ENCODE peak calls at places on chromosome 15, in eight cellular contexts. B, W, H, Z, Q, D, X and M are unnamed samples.

GRCh38 chr15:55202206-55202605 is 5.5 kb upstream of the RSL24D1 start:
- DNase-seq in D (no peak), H (no peak), X (no peak), Q (no peak), Z (no peak), B (no peak), W (no peak), M (no peak)

GRCh38 chr15:25368855-25369254 is 70.0 kb downstream of the UBE3A start:
- DNase-seq in H (no peak), X (no peak), D (no peak), B (no peak), Z (no peak), Q (no peak), W (no peak), M (no peak)

GRCh38 chr15:43312378-43312777 is 18.0 kb downstream of the LCMT2 start:
- DNase-seq in D (no peak), Z (no peak), W (no peak), H (no peak), Q (no peak), B (no peak), X (no peak), M (no peak)

GRCh38 chr15:71066983-71067382 is 48.3 kb upstream of the THSD4 start:
- DNase-seq in D (peak; percentile 88), H (no peak), Q (no peak), W (peak; percentile 91), X (no peak), B (peak; percentile 53), Z (no peak), M (no peak)

GRCh38 chr15:54917312-54917711 is 279.4 kb downstream of the RSL24D1 start:
- DNase-seq in H (no peak), Q (no peak), B (no peak), D (no peak), Z (no peak), X (no peak), W (no peak), M (no peak)

GRCh38 chr15:83512459-83512858 is 65.3 kb downstream of the SH3GL3 start:
- DNase-seq in H (no peak), B (no peak), Z (no peak), X (peak; percentile 27), W (no peak), Q (no peak), D (no peak), M (no peak)

GRCh38 chr15:81981888-81982287 is 63.9 kb downstream of the MEX3B start:
- DNase-seq in X (no peak), Z (no peak), B (no peak), W (no peak), D (no peak), H (no peak), Q (no peak), M (no peak)

GRCh38 chr15:67127334-67127664 is 61.9 kb downstream of the SMAD3 start:
- DNase-seq in H (no peak), W (no peak), Q (peak; percentile 65), B (no peak), Z (no peak), D (no peak), X (no peak), M (no peak)

GRCh38 chr15:91864669-91865068 is 11.2 kb downstream of the SLCO3A1 start:
- DNase-seq in D (no peak), W (no peak), X (no peak), Z (no peak), B (no peak), H (no peak), Q (no peak), M (no peak)

GRCh38 chr15:77028451-77029165 is 33.7 kb downstream of the PSTPIP1 start:
- DNase-seq in B (peak; percentile 9), D (no peak), Z (no peak), W (no peak), Q (no peak), X (peak; percentile 60), H (no peak), M (no peak)

GRCh38 chr15:43274136-43274535 is 7.4 kb upstream of the TGM5 start:
- DNase-seq in Q (no peak), B (no peak), X (no peak), D (no peak), W (peak; percentile 16), H (peak; percentile 8), Z (no peak), M (peak; percentile 99)

GRCh38 chr15:71551566-71551965 is 258.8 kb upstream of the NR2E3 start:
- DNase-seq in W (no peak), Q (no peak), Z (no peak), D (no peak), B (no peak), X (no peak), H (no peak), M (no peak)

GRCh38 chr15:77036537-77037474 is 34.1 kb downstream of the TSPAN3 start:
- DNase-seq in H (peak; percentile 10), W (no peak), X (no peak), Q (no peak), D (no peak), Z (no peak), B (peak; percentile 16), M (peak; percentile 17)

GRCh38 chr15:39030291-39031070 is 465.9 kb upstream of the RASGRP1 start:
- DNase-seq in Q (no peak), B (no peak), D (no peak), H (no peak), X (no peak), Z (no peak), W (no peak), M (no peak)

GRCh38 chr15:39304201-39304841 is 276.6 kb upstream of the THBS1 start:
- DNase-seq in H (no peak), D (peak; percentile 98), Q (no peak), Z (no peak), W (peak; percentile 90), X (no peak), B (no peak), M (no peak)

GRCh38 chr15:67820992-67821783 is 4.1 kb upstream of the SKOR1 start:
- DNase-seq in D (no peak), X (peak; percentile 79), H (no peak), B (no peak), W (peak; percentile 72), Q (no peak), Z (no peak), M (no peak)

GRCh38 chr15:67061811-67062348 is 3.5 kb upstream of the SMAD3 start:
- DNase-seq in D (no peak), Q (no peak), X (no peak), W (no peak), B (no peak), H (no peak), Z (no peak), M (no peak)

GRCh38 chr15:95616306-95616705 is 714.2 kb upstream of the NR2F2 start:
- DNase-seq in D (no peak), B (no peak), Z (no peak), W (no peak), Q (no peak), H (no peak), X (no peak), M (no peak)

GRCh38 chr15:90691982-90692773 is 25.0 kb upstream of the BLM start:
- DNase-seq in X (no peak), B (no peak), Q (no peak), D (no peak), Z (no peak), W (no peak), H (no peak), M (no peak)

GRCh38 chr15:32683906-32684584 is 33.8 kb upstream of the GREM1 start:
- DNase-seq in W (peak; percentile 96), B (no peak), Q (no peak), X (no peak), D (peak; percentile 61), H (no peak), Z (peak; percentile 48), M (no peak)

DNA sequence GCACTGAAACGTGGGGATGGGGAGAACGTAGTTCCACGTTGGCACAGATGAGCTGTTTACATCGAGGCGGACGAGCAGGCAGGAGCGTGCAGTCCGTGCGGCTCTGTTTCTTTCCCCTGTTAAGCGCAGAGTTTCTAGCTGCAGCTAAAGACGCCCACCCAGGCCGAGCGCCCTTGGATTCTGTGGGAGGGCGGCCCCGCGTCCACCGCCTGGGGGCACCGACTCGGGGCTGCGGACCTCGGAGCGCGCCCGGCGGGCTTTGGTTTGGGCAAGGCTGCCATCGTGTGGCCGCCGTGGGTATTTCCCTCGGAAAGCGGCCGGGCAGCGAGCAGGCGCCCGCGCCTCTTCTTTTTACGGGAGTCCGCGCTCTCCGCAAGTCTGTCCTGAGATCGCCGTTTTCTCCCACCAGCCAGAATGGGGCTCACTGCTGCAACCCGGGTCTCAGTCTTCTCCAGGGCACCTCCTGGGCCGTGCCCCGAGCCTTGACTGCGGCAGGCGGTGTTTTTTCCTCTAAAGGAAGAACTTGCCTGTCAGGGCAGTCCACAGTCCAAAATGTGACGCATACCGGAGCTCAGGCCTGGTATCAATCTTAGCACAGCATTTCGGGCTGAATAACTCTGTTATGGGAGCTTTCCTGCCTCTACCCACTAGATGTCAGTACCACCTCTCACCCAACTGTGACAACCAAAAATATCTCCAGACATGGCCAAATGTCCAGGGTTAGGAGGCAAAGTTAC is 219.9 kb upstream of the IGF1R start:
- DNase-seq in Z (peak; percentile 45), H (peak; percentile 28), X (peak; percentile 81), B (peak; percentile 56), D (no peak), W (peak; percentile 85), Q (peak; percentile 85), M (peak; percentile 26)
- H3K4me3 ChIP-seq in Z (no peak overlapping the region), H (peak overlapping the region; percentile 47), X (peak overlapping the region; percentile 55), B (peak overlapping the region; percentile 30), D (peak overlapping the region; percentile 50), W (peak overlapping the region; percentile 58), Q (peak overlapping the region; percentile 39), M (peak overlapping the region; percentile 29)

DNA sequence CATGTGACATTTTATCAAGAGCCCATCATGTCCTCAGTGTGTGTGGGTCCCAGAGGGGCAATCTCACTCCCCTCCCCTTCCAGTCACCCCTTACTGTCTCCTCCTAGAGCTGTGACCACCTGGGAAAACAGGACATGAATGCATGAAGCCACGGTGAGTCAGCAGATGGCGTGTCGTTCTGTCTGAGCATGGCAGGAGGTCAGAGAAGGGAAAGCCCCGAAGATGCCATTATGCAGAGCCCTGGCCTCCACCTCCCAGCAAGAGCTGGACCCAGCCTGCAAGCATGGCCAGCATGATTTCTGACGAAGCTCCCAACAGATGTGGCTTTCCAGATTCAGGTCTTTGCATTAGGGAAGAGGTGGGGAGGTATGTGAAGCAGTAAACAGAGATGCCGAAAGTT is 118.4 kb downstream of the TLE3 start:
- DNase-seq in X (peak; percentile 27), H (peak; percentile 65), W (no peak), Z (no peak), D (no peak), B (no peak), Q (peak; percentile 64), M (no peak)
- TF ChIP-seq CTCF in X (no peak), H (peak; percentile 34), W (no peak), Z (no peak), D (no peak), B (no peak), Q (peak; percentile 9), M (no peak)

GRCh38 chr15:75089781-75090734 is 66.7 kb downstream of the PPCDC start:
- DNase-seq in Q (no peak), X (no peak), Z (no peak), W (no peak), H (no peak), B (peak; percentile 31), D (no peak), M (no peak)
- H3K4me3 ChIP-seq in Q (no peak overlapping the region), X (no peak overlapping the region), Z (no peak overlapping the region), W (no peak overlapping the region), H (no peak overlapping the region), B (no peak overlapping the region), D (no peak overlapping the region), M (no peak overlapping the region)

DNA sequence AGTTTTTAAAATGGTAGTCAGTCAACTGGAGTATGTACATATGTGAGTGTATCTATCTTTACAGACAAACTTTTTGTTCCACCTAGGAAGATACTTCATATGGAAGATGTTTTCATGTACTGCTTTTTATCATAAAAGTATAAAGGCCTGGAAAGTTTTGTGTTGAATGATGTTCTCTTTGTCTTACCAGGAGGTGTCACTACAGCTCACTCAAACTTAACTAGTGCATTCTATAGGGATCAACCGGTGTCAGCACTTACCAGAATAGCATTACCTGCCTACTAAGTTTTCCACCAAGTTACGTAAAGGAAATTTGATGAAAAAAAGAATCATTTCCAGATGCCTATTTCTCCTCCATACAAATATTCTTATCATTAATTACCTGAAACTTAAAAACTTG is 522.6 kb upstream of the SEMA6D start:
- DNase-seq in X (peak; percentile 59), B (no peak), D (peak; percentile 4), H (no peak), W (peak; percentile 69), Q (no peak), Z (no peak), M (no peak)
- TF ChIP-seq CTCF in X (peak; percentile 51), B (no peak), D (peak; percentile 52), H (peak; percentile 29), W (peak; percentile 33), Q (no peak), Z (no peak), M (peak; percentile 7)